ENCODE peak calls at places on chromosome 1, in nine cellular contexts. R is CD4-positive, alpha-beta T cell; S is HCT116; P is left lung; Q is GM23338; E is fibroblast of lung; U is upper lobe of right lung; M is AG04450; X is aorta. V is an unnamed sample.

GRCh38 chr1:10724052-10724494 is 72.4 kb downstream of the CASZ1 start:
- DNase-seq in R (no peak), S (peak; percentile 12), P (peak; percentile 75), Q (no peak), E (peak; percentile 32), U (peak; percentile 86), M (peak; percentile 7), X (peak; percentile 81), V (no peak)

GRCh38 chr1:194331758-194332157 is 1145.3 kb upstream of the B3GALT2 start:
- DNase-seq in R (no peak), S (no peak), P (no peak), Q (no peak), E (peak; percentile 63), U (no peak), M (no peak), X (no peak), V (no peak)

GRCh38 chr1:99662581-99663208 is 16.8 kb downstream of the PALMD start:
- DNase-seq in R (no peak), S (no peak), P (peak; percentile 32), Q (no peak), E (peak; percentile 99), U (no peak), M (peak; percentile 42), X (peak; percentile 79), V (no peak)

GRCh38 chr1:38026592-38027200 is 14.2 kb downstream of the UTP11 start:
- DNase-seq in R (peak; percentile 20), S (no peak), P (peak; percentile 60), Q (peak; percentile 79), E (peak; percentile 62), U (peak; percentile 88), M (no peak), X (peak; percentile 69), V (no peak)

GRCh38 chr1:145997156-145998023 is 1.0 kb upstream of the TXNIP start:
- DNase-seq in R (peak; percentile 59), S (no peak), P (no peak), Q (peak; percentile 38), E (no peak), U (peak; percentile 73), M (no peak), X (no peak), V (no peak)

GRCh38 chr1:156795787-156796186 is 20.9 kb downstream of the SH2D2A start:
- DNase-seq in R (no peak), S (no peak), P (no peak), Q (no peak), E (no peak), U (no peak), M (no peak), X (no peak), V (no peak)

GRCh38 chr1:44484155-44484688 is 79.2 kb downstream of the RNF220 start:
- DNase-seq in R (no peak), S (no peak), P (peak; percentile 34), Q (peak; percentile 87), E (no peak), U (no peak), M (no peak), X (no peak), V (no peak)

GRCh38 chr1:63662846-63663245 is 69.6 kb downstream of the PGM1 start:
- DNase-seq in R (no peak), S (peak; percentile 85), P (no peak), Q (peak; percentile 39), E (peak; percentile 20), U (no peak), M (no peak), X (no peak), V (peak; percentile 96)

GRCh38 chr1:78722521-78722920 is 72.9 kb downstream of the IFI44 start:
- DNase-seq in R (no peak), S (no peak), P (no peak), Q (no peak), E (no peak), U (no peak), M (no peak), X (no peak), V (no peak)

GRCh38 chr1:183198463-183198862 is 12.4 kb downstream of the LAMC2 start:
- DNase-seq in R (no peak), S (no peak), P (no peak), Q (no peak), E (peak; percentile 48), U (no peak), M (peak; percentile 78), X (no peak), V (peak; percentile 81)

GRCh38 chr1:16396591-16396990 is 29.5 kb downstream of the SZRD1 start:
- DNase-seq in R (no peak), S (no peak), P (peak; percentile 63), Q (no peak), E (peak; percentile 84), U (no peak), M (peak; percentile 37), X (no peak), V (peak; percentile 96)

GRCh38 chr1:245622332-245623014 is 467.7 kb downstream of the KIF26B start:
- DNase-seq in R (no peak), S (no peak), P (no peak), Q (peak; percentile 63), E (no peak), U (no peak), M (no peak), X (no peak), V (no peak)

DNA sequence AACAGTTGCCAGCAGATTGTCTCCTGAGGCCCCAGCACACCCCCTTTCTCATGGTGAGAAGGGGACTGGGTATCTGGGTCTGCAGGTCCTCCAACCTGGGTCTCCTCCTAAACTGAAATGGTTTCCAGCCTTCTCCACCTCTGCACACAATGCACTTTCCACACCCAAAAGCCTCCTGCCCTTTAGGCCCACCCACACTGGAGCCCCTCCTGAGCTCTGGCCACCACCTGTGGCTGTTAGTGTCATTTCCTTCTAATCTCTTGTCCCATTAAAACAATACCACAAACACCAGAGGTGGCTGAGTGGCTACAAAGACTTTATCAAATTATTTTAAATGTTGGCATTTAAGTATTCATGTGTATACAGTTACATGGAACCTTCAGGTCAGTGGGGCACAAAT is 11.5 kb downstream of the GPR3 start:
- DNase-seq in R (no peak), S (no peak), P (no peak), Q (no peak), E (no peak), U (no peak), M (no peak), X (no peak), V (no peak)
- H3K27ac ChIP-seq in R (peak overlapping the region; percentile 56), S (no peak overlapping the region), P (peak overlapping the region; percentile 59), Q (peak overlapping the region; percentile 88), E (peak overlapping the region; percentile 61), U (peak overlapping the region; percentile 75), M (peak overlapping the region; percentile 47), X (no peak overlapping the region), V (no peak overlapping the region)

DNA sequence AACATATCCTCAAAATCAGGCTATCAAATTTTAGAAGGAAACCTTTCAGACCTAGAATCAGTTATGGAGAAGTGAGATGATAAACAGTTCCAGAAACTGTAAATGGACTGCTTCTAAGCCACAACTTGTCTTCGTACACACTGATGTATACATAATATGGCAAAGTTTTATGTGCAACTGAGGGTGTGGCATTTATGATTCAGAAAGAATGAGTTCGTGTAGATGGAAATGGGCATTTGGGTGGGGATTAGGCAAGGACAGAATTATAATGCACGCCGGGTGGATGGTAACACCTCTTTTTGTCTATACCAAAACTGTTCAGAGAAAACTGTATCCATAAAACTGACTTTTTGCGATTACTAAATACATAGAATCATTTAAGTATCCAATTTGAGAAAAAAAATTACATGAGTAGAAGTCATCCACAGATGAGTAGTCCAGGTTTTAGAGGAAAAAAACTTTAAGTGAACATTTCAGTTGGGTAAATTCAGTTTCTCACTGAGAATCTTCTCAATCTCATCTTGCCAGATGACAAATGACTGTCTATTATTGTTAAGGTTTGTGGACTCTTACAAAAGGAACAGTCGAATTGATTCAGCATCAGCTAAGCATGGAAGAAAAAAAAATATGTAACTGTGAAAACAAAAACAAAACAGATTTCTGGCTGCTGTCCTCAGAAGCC is 22.5 kb downstream of the ERRFI1 start:
- DNase-seq in R (no peak), S (no peak), P (no peak), Q (no peak), E (peak; percentile 24), U (no peak), M (no peak), X (no peak), V (no peak)
- H3K27ac ChIP-seq in R (no peak overlapping the region), S (peak overlapping the region; percentile 41), P (peak overlapping the region; percentile 50), Q (peak overlapping the region; percentile 37), E (peak overlapping the region; percentile 96), U (peak overlapping the region; percentile 83), M (peak overlapping the region; percentile 96), X (no peak overlapping the region), V (peak overlapping the region; percentile 99)

GRCh38 chr1:14945132-14946010 is 208.2 kb upstream of the TMEM51 start:
- DNase-seq in R (no peak), S (no peak), P (peak; percentile 54), Q (peak; percentile 68), E (peak; percentile 89), U (peak; percentile 76), M (peak; percentile 85), X (peak; percentile 82), V (no peak)

GRCh38 chr1:14947421-14947820 is 206.1 kb upstream of the TMEM51 start:
- DNase-seq in R (no peak), S (no peak), P (no peak), Q (no peak), E (no peak), U (no peak), M (no peak), X (no peak), V (no peak)

GRCh38 chr1:14946567-14947285 is 206.8 kb upstream of the TMEM51 start:
- DNase-seq in R (no peak), S (no peak), P (no peak), Q (no peak), E (peak; percentile 74), U (no peak), M (no peak), X (no peak), V (no peak)

GRCh38 chr1:14944471-14944981 is 209.0 kb upstream of the TMEM51 start:
- DNase-seq in R (no peak), S (no peak), P (no peak), Q (no peak), E (no peak), U (no peak), M (no peak), X (no peak), V (no peak)

DNA sequence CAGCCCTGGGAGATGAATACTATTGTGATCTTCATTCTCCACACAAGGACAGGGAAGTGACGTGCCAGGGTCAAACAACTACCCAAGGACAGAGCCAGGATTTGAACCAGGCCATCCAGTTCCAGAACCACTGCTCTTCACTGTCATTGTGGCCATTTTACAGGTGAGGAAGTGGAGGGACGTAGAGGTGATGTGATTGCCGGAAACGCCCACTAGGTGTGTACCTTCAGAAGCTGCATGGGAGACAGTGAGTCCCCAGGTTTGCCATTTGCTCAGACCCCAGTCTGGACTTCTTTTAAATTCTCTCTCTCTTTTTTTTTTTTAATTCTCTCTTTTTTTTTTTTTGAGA is 207.6 kb upstream of the TMEM51 start:
- DNase-seq in R (no peak), S (no peak), P (no peak), Q (no peak), E (no peak), U (no peak), M (no peak), X (no peak), V (no peak)
- H3K27ac ChIP-seq in R (no peak overlapping the region), S (no peak overlapping the region), P (peak overlapping the region; percentile 63), Q (no peak overlapping the region), E (peak overlapping the region; percentile 82), U (peak overlapping the region; percentile 87), M (peak overlapping the region; percentile 98), X (peak overlapping the region; percentile 71), V (peak overlapping the region; percentile 36)

DNA sequence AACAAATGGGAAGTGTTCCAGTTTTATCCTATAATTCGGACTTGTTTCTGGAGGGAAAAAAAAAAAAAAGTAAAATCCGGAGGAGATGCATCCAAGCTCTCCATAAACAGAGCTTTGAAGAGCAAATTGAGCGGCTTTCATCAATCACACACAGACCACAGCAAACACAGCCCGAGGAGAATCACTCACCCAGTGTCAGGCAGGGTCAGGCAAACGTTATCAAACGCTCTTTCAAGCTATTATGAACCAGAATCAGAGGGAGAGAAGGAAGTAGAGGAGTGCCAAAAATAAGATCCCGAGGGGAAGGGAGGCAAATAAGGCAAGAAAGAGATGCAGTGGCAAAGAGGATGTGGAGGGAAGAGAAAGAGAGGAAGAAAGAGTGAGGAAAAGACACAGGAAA is 188.3 kb upstream of the CAMK1G start:
- DNase-seq in R (no peak), S (no peak), P (no peak), Q (no peak), E (no peak), U (no peak), M (no peak), X (no peak), V (no peak)
- H3K27ac ChIP-seq in R (no peak overlapping the region), S (no peak overlapping the region), P (no peak overlapping the region), Q (no peak overlapping the region), E (no peak overlapping the region), U (no peak overlapping the region), M (no peak overlapping the region), X (no peak overlapping the region), V (no peak overlapping the region)

V was measured in RWPE2.